ENCODE peak calls at places on chromosomes 7 and 10, in nine cellular contexts. T is GM23338, Q is GM23248, S is SK-N-SH, U is MM.1S, J is PC-3, P is PC-9, Z is HCT116, X is OCI-LY7. Y is an unnamed sample.
A peak's percentile ranks its signal among the peaks of the same experiment; 100 is the strongest.

GRCh38 chr10:102245932-102246251 is 560 bp downstream of the GBF1 start:
- DNase-seq in Q (peak; percentile 17), P (no peak), J (no peak), U (no peak), Z (no peak), T (no peak), S (no peak), X (no peak), Y (no peak)

GRCh38 chr7:132347129-132347528 is 229.1 kb downstream of the PLXNA4 start:
- DNase-seq in J (no peak), P (no peak), U (no peak), X (no peak), Q (no peak), Z (no peak), S (no peak), T (peak; percentile 57), Y (no peak)

GRCh38 chr7:35519971-35520809 is 174.7 kb downstream of the HERPUD2 start:
- DNase-seq in U (peak; percentile 69), T (peak; percentile 87), Q (peak; percentile 73), S (peak; percentile 84), P (peak; percentile 61), X (peak; percentile 65), Z (peak; percentile 58), J (peak; percentile 81), Y (peak; percentile 90)

GRCh38 chr7:116093516-116094301 is 63.1 kb upstream of the TFEC start:
- DNase-seq in X (no peak), Z (no peak), Q (no peak), S (no peak), U (peak; percentile 45), P (no peak), T (no peak), J (no peak), Y (no peak)

GRCh38 chr7:67484244-67484751 is 487.7 kb downstream of the TYW1 start:
- DNase-seq in Q (peak; percentile 75), Z (peak; percentile 38), J (peak; percentile 73), S (peak; percentile 77), T (peak; percentile 87), P (peak; percentile 55), U (peak; percentile 56), X (peak; percentile 62), Y (peak; percentile 87)

GRCh38 chr10:1230592-1231275 is 174.5 kb downstream of the WDR37 start:
- DNase-seq in Q (no peak), S (no peak), Z (no peak), P (no peak), U (no peak), T (no peak), J (no peak), X (no peak), Y (no peak)

GRCh38 chr10:122462533-122463465 is 1.4 kb downstream of the HTRA1 start:
- DNase-seq in S (peak; percentile 56), T (no peak), Q (peak; percentile 78), J (peak; percentile 19), X (no peak), Z (no peak), P (no peak), U (no peak), Y (peak; percentile 27)

GRCh38 chr7:37354661-37355131 is 94.0 kb downstream of the ELMO1 start:
- DNase-seq in S (no peak), P (no peak), U (no peak), Q (no peak), X (no peak), Z (no peak), J (no peak), T (no peak), Y (peak; percentile 60)

GRCh38 chr7:3683886-3684539 is 383.0 kb downstream of the SDK1 start:
- DNase-seq in S (no peak), U (no peak), X (no peak), Q (no peak), Z (no peak), T (peak; percentile 56), J (no peak), P (no peak), Y (peak; percentile 69)

GRCh38 chr10:48776005-48776522 is 91.4 kb downstream of the WDFY4 start:
- DNase-seq in Q (no peak), J (no peak), X (no peak), Z (no peak), U (no peak), T (no peak), P (no peak), S (no peak), Y (no peak)

GRCh38 chr7:29147821-29148220 is 1.5 kb upstream of the CPVL start:
- DNase-seq in J (no peak), U (no peak), Z (no peak), X (no peak), T (no peak), Q (no peak), S (no peak), P (no peak), Y (no peak)

GRCh38 chr7:15862781-15863165 is 176.3 kb upstream of the MEOX2 start:
- DNase-seq in J (no peak), Q (no peak), P (no peak), T (no peak), X (no peak), U (no peak), Z (no peak), S (no peak), Y (no peak)

GRCh38 chr7:135490783-135491182 is 19.1 kb downstream of the CNOT4 start:
- DNase-seq in T (no peak), S (no peak), X (no peak), J (peak; percentile 66), U (no peak), Z (no peak), P (no peak), Q (peak; percentile 37), Y (peak; percentile 32)

GRCh38 chr7:71733108-71733870 is 601.3 kb downstream of the GALNT17 start:
- DNase-seq in J (peak; percentile 73), T (peak; percentile 98), S (peak; percentile 89), U (peak; percentile 86), P (peak; percentile 46), X (peak; percentile 65), Q (peak; percentile 85), Z (peak; percentile 3), Y (peak; percentile 96)

GRCh38 chr10:77163670-77164348 is 473.8 kb downstream of the KCNMA1 start:
- DNase-seq in U (no peak), X (no peak), S (peak; percentile 22), J (peak; percentile 100), Z (peak; percentile 43), P (peak; percentile 91), Q (peak; percentile 99), T (no peak), Y (peak; percentile 88)

GRCh38 chr7:43942997-43943701 is 16.9 kb downstream of the UBE2D4 start:
- DNase-seq in X (no peak), U (no peak), J (peak; percentile 79), P (peak; percentile 86), Q (peak; percentile 26), T (peak; percentile 52), S (no peak), Z (no peak), Y (peak; percentile 29)

GRCh38 chr7:87113077-87113476 is 39.2 kb upstream of the DMTF1 start:
- DNase-seq in Q (peak; percentile 9), X (no peak), Z (no peak), T (no peak), P (no peak), J (no peak), U (no peak), S (no peak), Y (no peak)

GRCh38 chr7:150379590-150380379 is 655 bp downstream of the ZNF775 start:
- DNase-seq in Q (peak; percentile 44), U (peak; percentile 67), X (no peak), S (peak; percentile 72), T (no peak), Z (no peak), J (peak; percentile 22), P (no peak), Y (no peak)

DNA sequence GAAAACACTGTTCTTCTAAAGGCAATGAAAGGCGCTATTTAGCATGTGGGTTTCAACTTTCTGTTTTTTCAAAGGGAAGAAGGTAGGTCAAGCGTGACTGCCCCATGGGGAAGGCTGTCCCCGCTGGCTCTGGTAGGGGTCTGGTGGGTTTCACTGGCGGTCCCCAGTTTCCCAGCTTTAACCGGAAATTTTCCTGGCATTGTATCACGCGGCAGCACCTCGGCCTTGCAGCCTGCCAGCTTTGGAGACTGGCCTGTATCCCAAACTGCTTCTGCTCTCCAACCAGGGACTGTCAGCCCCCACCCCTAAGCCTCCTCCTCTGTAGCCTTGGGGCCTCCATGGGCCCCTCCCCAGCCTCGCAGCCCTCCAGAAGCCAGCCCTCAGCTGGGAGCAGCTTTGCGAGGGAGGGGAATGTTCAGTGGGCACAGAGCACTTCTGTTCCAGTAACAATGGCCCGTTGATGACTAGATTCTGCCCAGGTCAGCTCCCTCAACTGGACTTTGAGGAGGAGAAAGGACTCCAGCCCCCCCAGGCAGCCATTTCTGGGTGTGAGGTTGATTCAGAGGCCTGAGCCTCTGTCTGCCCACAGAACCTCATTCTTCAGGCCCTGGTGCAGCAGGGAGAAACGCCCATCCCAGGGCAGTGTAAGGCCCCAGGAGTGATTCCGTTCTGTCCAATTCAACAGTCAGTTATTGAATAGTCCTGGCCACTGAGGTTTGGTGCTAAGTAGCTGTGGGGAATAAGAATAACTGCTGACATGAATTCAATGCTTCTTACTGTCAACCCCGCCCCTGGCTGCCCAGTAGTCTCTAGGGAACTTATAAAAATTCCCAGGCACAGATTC is 17.1 kb downstream of the CHST3 start:
- DNase-seq in P (peak; percentile 32), S (peak; percentile 47), X (no peak), T (no peak), U (no peak), Q (peak; percentile 77), J (no peak), Z (no peak), Y (no peak)
- H3K79me2 ChIP-seq in P (peaks cover 15% of the 10 kb centered on the region), S (peaks cover 87% of the 10 kb centered on the region), X (no peaks in the 10 kb centered on the region), T (peaks cover 6% of the 10 kb centered on the region), U (no peaks in the 10 kb centered on the region), Q (peaks cover 100% of the 10 kb centered on the region), J (peaks cover 55% of the 10 kb centered on the region), Z (peaks cover 53% of the 10 kb centered on the region), Y (peaks cover 80% of the 10 kb centered on the region)

GRCh38 chr10:86436963-86437362 is 70.4 kb upstream of the GRID1 start:
- DNase-seq in X (peak; percentile 37), Z (no peak), S (no peak), U (no peak), J (no peak), Q (no peak), T (peak; percentile 12), P (no peak), Y (no peak)
- H3K36me3 ChIP-seq in X (peaks cover 82% of the 10 kb centered on the region), Z (peaks cover 43% of the 10 kb centered on the region), S (peaks cover 71% of the 10 kb centered on the region), U (peaks cover 13% of the 10 kb centered on the region), J (peaks cover 41% of the 10 kb centered on the region), Q (peaks cover 45% of the 10 kb centered on the region), T (peaks cover 11% of the 10 kb centered on the region), P (no peaks in the 10 kb centered on the region), Y (no peaks in the 10 kb centered on the region)

DNA sequence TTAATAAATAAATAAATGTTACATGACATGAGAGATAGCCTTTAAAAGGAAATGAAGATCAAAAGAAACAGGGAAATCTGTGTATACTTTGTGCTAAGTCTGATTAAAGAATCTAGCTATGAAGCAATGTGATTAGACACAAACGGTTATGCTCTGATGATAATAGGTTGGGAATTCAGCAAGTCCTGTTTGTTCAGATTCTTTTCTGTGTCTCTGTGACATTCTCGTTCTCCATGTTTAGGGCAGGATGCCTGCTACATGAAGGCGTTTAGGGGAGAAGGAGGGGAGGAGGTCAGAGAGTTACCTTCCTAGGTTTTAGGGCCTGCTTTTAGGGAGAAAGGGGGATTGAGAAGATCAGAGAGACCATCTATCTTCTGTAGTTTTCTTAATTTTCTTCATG is 555.3 kb downstream of the DNAJB9 start:
- DNase-seq in Q (no peak), U (no peak), X (no peak), T (no peak), P (no peak), Z (no peak), J (no peak), S (no peak), Y (no peak)
- H3K9me2 ChIP-seq in Q (no peaks in the 10 kb centered on the region), U (no peaks in the 10 kb centered on the region), X (no peaks in the 10 kb centered on the region), T (peaks cover 6% of the 10 kb centered on the region), P (no peaks in the 10 kb centered on the region), Z (no peaks in the 10 kb centered on the region), J (no peaks in the 10 kb centered on the region), S (no peaks in the 10 kb centered on the region), Y (no peaks in the 10 kb centered on the region)

GRCh38 chr7:128025380-128025779 is 5.9 kb downstream of the LRRC4 start:
- DNase-seq in P (no peak), S (no peak), Q (peak; percentile 47), Z (no peak), J (peak; percentile 40), X (no peak), U (no peak), T (no peak), Y (no peak)
- H3K79me2 ChIP-seq in P (peaks cover 5% of the 10 kb centered on the region), S (peaks cover 17% of the 10 kb centered on the region), Q (peaks cover 50% of the 10 kb centered on the region), Z (peaks cover 3% of the 10 kb centered on the region), J (no peaks in the 10 kb centered on the region), X (no peaks in the 10 kb centered on the region), U (peaks cover 68% of the 10 kb centered on the region), T (peaks cover 46% of the 10 kb centered on the region), Y (peaks cover 57% of the 10 kb centered on the region)

Y was measured in hepatocyte.